ENCODE peak calls at places on chromosome 13, in four cellular contexts. One of them, this sample, is unnamed.

GRCh38 chr13:111642156-111642767 is 321.8 kb downstream of the TEX29 start:
- DNase-seq in A549: no peak
- DNase-seq in HepG2: no peak
- DNase-seq in H1: no peak
- DNase-seq in this sample: no peak

GRCh38 chr13:76637651-76638111 is 248.5 kb downstream of the KCTD12 start:
- DNase-seq in HepG2: no peak
- DNase-seq in H1: no peak
- DNase-seq in A549: no peak
- DNase-seq in this sample: no peak

GRCh38 chr13:45411226-45411625 is 6.9 kb downstream of the SLC25A30 start:
- DNase-seq in HepG2: no peak
- DNase-seq in H1: no peak
- DNase-seq in A549: no peak
- DNase-seq in this sample: no peak

GRCh38 chr13:108220042-108220441 is 1.9 kb downstream of the ABHD13 start:
- DNase-seq in A549: no peak
- DNase-seq in HepG2: peak
- DNase-seq in H1: no peak
- DNase-seq in this sample: peak

GRCh38 chr13:48151343-48151742 is 56.4 kb upstream of the MED4 start:
- DNase-seq in HepG2: no peak
- DNase-seq in A549: no peak
- DNase-seq in H1: no peak
- DNase-seq in this sample: no peak

GRCh38 chr13:46039421-46040036 is 13.0 kb downstream of the ZC3H13 start:
- DNase-seq in HepG2: no peak
- DNase-seq in H1: no peak
- DNase-seq in A549: no peak
- DNase-seq in this sample: no peak

GRCh38 chr13:23007430-23007829 is 173.3 kb upstream of the SGCG start:
- DNase-seq in H1: no peak
- DNase-seq in A549: no peak
- DNase-seq in HepG2: no peak
- DNase-seq in this sample: no peak

GRCh38 chr13:94210826-94211225 is 268.7 kb downstream of the DCT start:
- DNase-seq in H1: no peak
- DNase-seq in A549: no peak
- DNase-seq in HepG2: no peak
- DNase-seq in this sample: no peak

GRCh38 chr13:58655086-58655485 is 1023.5 kb downstream of the PCDH17 start:
- DNase-seq in A549: no peak
- DNase-seq in H1: no peak
- DNase-seq in HepG2: no peak
- DNase-seq in this sample: no peak

GRCh38 chr13:21567714-21568113 is 36.3 kb downstream of the MICU2 start:
- DNase-seq in A549: no peak
- DNase-seq in HepG2: no peak
- DNase-seq in H1: no peak
- DNase-seq in this sample: peak

GRCh38 chr13:91154954-91155353 is 192.5 kb upstream of the MIR17HG start:
- DNase-seq in H1: no peak
- DNase-seq in A549: no peak
- DNase-seq in HepG2: no peak
- DNase-seq in this sample: no peak

GRCh38 chr13:76884167-76884566 is 2.0 kb downstream of the KCTD12 start:
- DNase-seq in A549: no peak
- DNase-seq in H1: peak
- DNase-seq in HepG2: no peak
- DNase-seq in this sample: no peak

GRCh38 chr13:59863621-59864020 is 300.1 kb downstream of the DIAPH3 start:
- DNase-seq in HepG2: no peak
- DNase-seq in A549: no peak
- DNase-seq in H1: no peak
- DNase-seq in this sample: no peak

GRCh38 chr13:21625366-21625765 is 21.4 kb upstream of the MICU2 start:
- DNase-seq in H1: no peak
- DNase-seq in A549: peak
- DNase-seq in HepG2: peak
- DNase-seq in this sample: no peak

GRCh38 chr13:44199627-44200207 is 173.9 kb upstream of the SERP2 start:
- DNase-seq in A549: no peak
- DNase-seq in H1: no peak
- DNase-seq in HepG2: no peak
- DNase-seq in this sample: no peak

GRCh38 chr13:110471833-110472162 is 89.7 kb downstream of the RAB20 start:
- DNase-seq in H1: no peak
- DNase-seq in A549: no peak
- DNase-seq in HepG2: no peak
- DNase-seq in this sample: peak

GRCh38 chr13:110055089-110055488 is 251.9 kb downstream of the COL4A1 start:
- DNase-seq in A549: no peak
- DNase-seq in H1: no peak
- DNase-seq in HepG2: no peak
- DNase-seq in this sample: no peak

GRCh38 chr13:20803180-20803965 is 29.6 kb upstream of the EEF1AKMT1 start:
- DNase-seq in HepG2: no peak
- DNase-seq in A549: no peak
- DNase-seq in H1: no peak
- DNase-seq in this sample: peak

GRCh38 chr13:100887729-100888151 is 213.1 kb upstream of the TMTC4 start:
- DNase-seq in A549: no peak
- DNase-seq in HepG2: no peak
- DNase-seq in H1: no peak
- DNase-seq in this sample: no peak

GRCh38 chr13:46961719-46962118 is 64.9 kb upstream of the HTR2A start:
- DNase-seq in H1: no peak
- DNase-seq in HepG2: no peak
- DNase-seq in A549: peak
- DNase-seq in this sample: no peak

GRCh38 chr13:39244561-39245230 is 206.4 kb downstream of the NHLRC3 start:
- DNase-seq in H1: no peak
- DNase-seq in HepG2: no peak
- DNase-seq in A549: no peak
- DNase-seq in this sample: no peak

GRCh38 chr13:47611664-47612288 is 389.3 kb downstream of the SUCLA2 start:
- DNase-seq in HepG2: no peak
- DNase-seq in H1: no peak
- DNase-seq in A549: no peak
- DNase-seq in this sample: no peak

GRCh38 chr13:80339841-80340642 is 884 bp downstream of the SPRY2 start:
- DNase-seq in H1: no peak
- DNase-seq in A549: no peak
- DNase-seq in HepG2: peak
- DNase-seq in this sample: peak

GRCh38 chr13:82597737-82598136 is 1284.5 kb downstream of the SLITRK1 start:
- DNase-seq in HepG2: no peak
- DNase-seq in A549: no peak
- DNase-seq in H1: peak
- DNase-seq in this sample: no peak

GRCh38 chr13:24148414-24149305 is 11.9 kb upstream of the SPATA13 start:
- DNase-seq in HepG2: peak
- DNase-seq in H1: peak
- DNase-seq in A549: peak
- DNase-seq in this sample: no peak

GRCh38 chr13:60836821-60837220 is 439.8 kb downstream of the TDRD3 start:
- DNase-seq in H1: no peak
- DNase-seq in HepG2: no peak
- DNase-seq in A549: no peak
- DNase-seq in this sample: no peak

GRCh38 chr13:51999525-51999924 is 11.7 kb downstream of the ATP7B start:
- DNase-seq in H1: no peak
- DNase-seq in A549: no peak
- DNase-seq in HepG2: no peak
- DNase-seq in this sample: no peak

GRCh38 chr13:83498486-83499190 is 383.6 kb downstream of the SLITRK1 start:
- DNase-seq in HepG2: no peak
- DNase-seq in H1: no peak
- DNase-seq in A549: peak
- DNase-seq in this sample: no peak

GRCh38 chr13:35484384-35484783 is 7.9 kb upstream of the MAB21L1 start:
- DNase-seq in HepG2: no peak
- DNase-seq in H1: no peak
- DNase-seq in A549: no peak
- DNase-seq in this sample: no peak

GRCh38 chr13:20381401-20381800 is 144.3 kb downstream of the CRYL1 start:
- DNase-seq in H1: no peak
- DNase-seq in A549: no peak
- DNase-seq in HepG2: no peak
- DNase-seq in this sample: no peak

GRCh38 chr13:91155512-91156114 is 191.9 kb upstream of the MIR17HG start:
- DNase-seq in A549: no peak
- DNase-seq in H1: no peak
- DNase-seq in HepG2: no peak
- DNase-seq in this sample: no peak

GRCh38 chr13:114130708-114131580 is 1.5 kb downstream of the RASA3 start:
- DNase-seq in HepG2: no peak
- DNase-seq in H1: no peak
- DNase-seq in A549: peak
- DNase-seq in this sample: peak

GRCh38 chr13:112449545-112449930 is 73.4 kb downstream of the SPACA7 start:
- DNase-seq in A549: no peak
- DNase-seq in HepG2: no peak
- DNase-seq in H1: no peak
- DNase-seq in this sample: no peak

GRCh38 chr13:114062754-114063153 is 69.7 kb downstream of the RASA3 start:
- DNase-seq in A549: no peak
- DNase-seq in HepG2: no peak
- DNase-seq in H1: no peak
- DNase-seq in this sample: no peak

DNA sequence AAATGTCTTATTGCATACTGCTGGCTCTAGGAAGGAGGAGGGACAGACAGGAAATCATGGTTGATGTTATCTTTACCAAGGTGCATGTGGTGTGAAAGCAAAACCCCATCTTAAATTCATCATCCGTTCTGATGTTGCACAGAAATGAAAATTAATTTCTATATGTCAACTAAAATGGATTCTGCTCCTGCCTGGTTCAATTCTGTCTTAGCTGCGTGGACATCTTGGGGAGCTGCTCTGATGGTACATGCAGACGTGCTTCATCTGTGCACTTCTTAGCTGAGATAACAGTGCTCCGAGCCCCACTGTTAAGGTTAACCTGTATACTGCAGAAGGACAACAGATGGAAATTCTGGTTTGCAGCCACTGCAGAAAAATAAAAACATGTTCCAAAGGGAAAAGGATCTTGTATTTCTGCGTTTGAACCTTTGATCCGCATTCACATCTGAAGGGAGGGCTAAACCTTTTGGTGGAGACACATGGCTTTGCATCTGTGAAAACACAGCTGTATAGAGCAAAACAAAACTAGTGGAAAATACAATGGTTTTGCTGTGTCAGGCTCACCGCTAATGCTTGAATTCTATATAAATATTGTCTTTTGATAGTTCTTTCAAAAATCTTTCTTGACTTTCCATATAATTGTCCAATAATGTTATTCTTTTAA is 155.7 kb downstream of the TM9SF2 start:
- DNase-seq in HepG2: no peak
- DNase-seq in H1: no peak
- DNase-seq in A549: no peak
- DNase-seq in this sample: no peak
- TF ChIP-seq MAFK in HepG2: no peak
- TF ChIP-seq MAFK in H1: no peak
- TF ChIP-seq MAFK in A549: no peak
- TF ChIP-seq MAFK in this sample: no peak

DNA sequence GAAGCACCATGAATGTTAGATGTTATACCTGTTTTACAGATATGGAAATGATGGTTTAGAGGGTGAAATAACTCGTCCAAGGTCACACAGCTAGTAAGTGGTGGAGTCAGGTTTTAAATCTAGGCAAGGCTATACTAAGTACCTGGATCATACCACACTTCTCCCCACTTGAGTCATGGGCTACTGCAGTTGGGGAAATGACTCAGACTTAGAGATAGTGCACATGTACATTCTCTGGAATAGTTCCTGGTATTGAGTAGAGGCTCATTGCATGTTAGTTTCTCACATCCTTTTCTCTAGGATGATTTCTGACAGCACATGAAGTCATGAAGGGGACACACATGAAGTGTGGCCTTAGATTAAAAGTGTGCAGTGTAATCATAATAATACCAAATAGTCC is 76.2 kb upstream of the TNFSF11 start:
- DNase-seq in H1: no peak
- DNase-seq in A549: no peak
- DNase-seq in HepG2: no peak
- DNase-seq in this sample: no peak
- TF ChIP-seq JUN in H1: no peak
- TF ChIP-seq JUN in A549: no peak
- TF ChIP-seq JUN in HepG2: no peak
- TF ChIP-seq JUN in this sample: no peak

DNA sequence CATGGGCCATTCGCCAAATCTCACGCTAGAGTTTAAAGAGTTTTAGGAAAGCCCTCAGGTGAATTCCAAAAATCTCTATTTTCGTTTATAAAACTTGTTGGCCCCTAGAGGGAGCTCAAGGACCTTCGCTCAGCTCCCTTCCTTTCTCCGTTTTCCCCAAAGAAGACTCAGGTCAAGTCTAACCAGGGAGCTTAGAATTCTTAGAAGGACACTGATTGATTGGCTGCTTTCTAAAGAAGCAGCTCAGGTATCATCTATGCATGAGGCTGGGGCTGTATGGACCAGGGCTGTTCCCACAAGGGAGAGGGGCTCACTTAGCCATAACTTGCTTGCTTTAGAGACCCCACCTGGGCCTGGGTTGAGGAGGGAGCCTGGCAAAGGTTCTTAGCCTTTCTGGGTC is 20.5 kb downstream of the DZIP1 start:
- DNase-seq in H1: no peak
- DNase-seq in A549: peak
- DNase-seq in HepG2: peak
- DNase-seq in this sample: peak
- TF ChIP-seq MAFK in H1: no peak
- TF ChIP-seq MAFK in A549: no peak
- TF ChIP-seq MAFK in HepG2: no peak
- TF ChIP-seq MAFK in this sample: no peak

DNA sequence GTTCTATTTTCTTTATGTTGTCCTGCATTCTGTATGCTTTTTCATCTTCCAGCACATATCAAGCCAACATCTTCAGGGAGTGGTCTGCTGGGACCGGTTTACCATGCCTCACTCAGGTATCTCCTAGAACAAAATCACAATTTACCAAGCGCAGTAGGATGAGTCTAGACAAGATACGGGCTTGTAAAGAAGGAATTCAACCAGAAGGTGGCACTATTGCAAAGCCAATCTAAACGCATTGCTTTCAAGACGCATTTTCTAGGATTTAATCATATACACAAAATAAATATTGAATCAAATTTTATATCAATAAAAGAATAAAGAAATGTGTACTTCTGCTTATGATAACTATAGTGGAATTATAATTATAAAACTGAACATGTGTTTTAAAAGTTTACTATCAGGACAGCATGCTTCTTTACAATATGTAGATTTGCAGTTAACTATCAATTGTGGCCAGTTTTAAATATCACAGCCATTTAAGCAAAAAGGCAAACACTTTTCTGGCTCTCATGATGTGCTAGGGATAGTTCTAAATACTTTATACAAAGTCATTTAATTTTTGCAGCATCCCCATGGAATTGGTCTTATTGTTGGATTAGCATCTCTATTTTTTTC is 16.1 kb upstream of the TPP2 start:
- DNase-seq in HepG2: peak
- DNase-seq in H1: no peak
- DNase-seq in A549: no peak
- DNase-seq in this sample: peak
- TF ChIP-seq JUN in HepG2: no peak
- TF ChIP-seq JUN in H1: no peak
- TF ChIP-seq JUN in A549: no peak
- TF ChIP-seq JUN in this sample: no peak